ENCODE peak calls at places on chromosomes 2 and 18, in six cellular contexts. U is kidney epithelial cell, V is neural progenitor cell, H is astrocyte of the spinal cord, X is cardiac muscle cell, G is choroid plexus epithelial cell. K is an unnamed sample.

GRCh38 chr2:12451726-12452125 is 265.0 kb upstream of the TRIB2 start:
- DNase-seq in U (no peak), V (no peak), H (no peak), X (no peak), G (peak), K (no peak)

GRCh38 chr2:238635637-238636036 is 208.9 kb downstream of the ASB1 start:
- DNase-seq in U (no peak), V (no peak), H (no peak), X (no peak), G (no peak), K (no peak)

GRCh38 chr2:235855011-235855410 is 313.2 kb downstream of the GBX2 start:
- DNase-seq in U (no peak), V (no peak), H (no peak), X (no peak), G (no peak), K (no peak)

GRCh38 chr2:169705927-169706326 is 11.7 kb downstream of the PHOSPHO2 start:
- DNase-seq in U (peak), V (no peak), H (no peak), X (no peak), G (peak), K (no peak)

GRCh38 chr2:134574610-134575332 is 144.0 kb downstream of the TMEM163 start:
- DNase-seq in U (no peak), V (no peak), H (no peak), X (no peak), G (no peak), K (no peak)

GRCh38 chr18:60469396-60469795 is 96.8 kb upstream of the MC4R start:
- DNase-seq in U (no peak), V (no peak), H (no peak), X (no peak), G (peak), K (no peak)

GRCh38 chr2:72813841-72814240 is 12.0 kb downstream of the EXOC6B start:
- DNase-seq in U (no peak), V (no peak), H (peak), X (no peak), G (peak), K (no peak)

GRCh38 chr2:239275871-239276812 is 124.7 kb downstream of the HDAC4 start:
- DNase-seq in U (no peak), V (no peak), H (peak), X (no peak), G (no peak), K (no peak)

GRCh38 chr2:39666489-39667141 is 898 bp downstream of the TMEM178A start:
- DNase-seq in U (no peak), V (peak), H (no peak), X (no peak), G (no peak), K (peak)

GRCh38 chr18:78431606-78432005 is 548.0 kb upstream of the SALL3 start:
- DNase-seq in U (no peak), V (peak), H (no peak), X (no peak), G (no peak), K (no peak)

GRCh38 chr2:237513693-237514092 is 26.6 kb downstream of the MLPH start:
- DNase-seq in U (no peak), V (no peak), H (no peak), X (no peak), G (no peak), K (no peak)

GRCh38 chr2:2573658-2574293 is 242.7 kb upstream of the MYT1L start:
- DNase-seq in U (no peak), V (no peak), H (peak), X (no peak), G (no peak), K (no peak)

GRCh38 chr2:140354544-140354943 is 1574.4 kb upstream of the NXPH2 start:
- DNase-seq in U (no peak), V (peak), H (no peak), X (no peak), G (no peak), K (no peak)

GRCh38 chr2:241801611-241802420 is 7.2 kb upstream of the NEU4 start:
- DNase-seq in U (no peak), V (no peak), H (no peak), X (peak), G (no peak), K (peak)

DNA sequence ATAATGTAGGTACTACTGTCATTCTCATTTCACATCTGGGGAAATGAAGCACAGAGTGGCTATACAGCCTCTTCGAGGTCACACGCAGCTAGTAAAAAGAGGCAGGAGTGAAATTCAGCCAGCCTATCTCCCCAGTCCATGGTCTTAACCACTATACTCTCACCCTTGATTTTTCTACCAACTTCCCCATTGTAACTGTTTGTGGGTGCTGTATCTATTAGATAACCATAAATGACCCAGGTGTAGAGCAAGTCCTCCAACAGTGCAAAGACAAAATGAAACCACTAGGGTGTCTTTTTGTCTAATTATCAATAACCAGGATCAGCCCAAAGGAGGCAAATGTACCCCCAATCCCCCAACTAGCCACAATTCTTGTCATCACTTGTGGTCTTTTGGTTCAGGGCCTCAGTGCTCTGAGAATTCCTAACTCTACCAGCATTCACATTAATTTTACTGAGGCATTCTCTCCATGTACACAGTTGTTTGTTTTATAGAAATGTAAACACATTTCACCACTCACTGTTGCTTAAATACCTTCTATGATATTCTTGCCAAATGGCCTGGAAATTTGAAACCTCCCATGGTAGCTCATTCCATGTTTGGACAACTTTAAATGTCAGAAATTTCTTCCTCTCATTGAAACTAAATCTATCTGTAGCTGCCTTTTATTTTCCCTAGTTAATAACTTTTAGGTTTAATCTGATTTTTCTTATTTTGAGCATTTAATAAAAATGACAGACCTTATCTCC is 58.7 kb downstream of the SLC40A1 start:
- DNase-seq in U (no peak), V (no peak), H (no peak), X (no peak), G (peak), K (no peak)
- TF ChIP-seq CTCF in U (no peak), V (no peak), H (no peak), X (no peak), G (no peak), K (no peak)

GRCh38 chr18:293557-293956 is 25.7 kb upstream of the THOC1 start:
- DNase-seq in U (no peak), V (no peak), H (peak), X (no peak), G (peak), K (no peak)
- TF ChIP-seq CTCF in U (no peak), V (no peak), H (no peak), X (peak), G (peak), K (no peak)

GRCh38 chr2:204187513-204188088 is 251.0 kb downstream of the ICOS start:
- DNase-seq in U (peak), V (no peak), H (no peak), X (no peak), G (no peak), K (no peak)
- TF ChIP-seq CTCF in U (no peak), V (no peak), H (no peak), X (no peak), G (no peak), K (no peak)

GRCh38 chr2:129667586-129667985 is 311.9 kb upstream of the RAB6C start:
- DNase-seq in U (no peak), V (no peak), H (no peak), X (no peak), G (no peak), K (no peak)

GRCh38 chr2:129658430-129658829 is 321.0 kb upstream of the RAB6C start:
- DNase-seq in U (no peak), V (no peak), H (no peak), X (no peak), G (no peak), K (no peak)

GRCh38 chr2:129661942-129662341 is 317.5 kb upstream of the RAB6C start:
- DNase-seq in U (no peak), V (no peak), H (no peak), X (no peak), G (peak), K (no peak)
- TF ChIP-seq CTCF in U (no peak), V (peak), H (no peak), X (no peak), G (no peak), K (no peak)

GRCh38 chr2:159118115-159118858 is 149.8 kb downstream of the TANC1 start:
- DNase-seq in U (no peak), V (peak), H (peak), X (peak), G (peak), K (peak)
- TF ChIP-seq CTCF in U (peak), V (peak), H (peak), X (peak), G (peak), K (peak)

GRCh38 chr2:26870585-26871095 is 22.7 kb downstream of the DPYSL5 start:
- DNase-seq in U (peak), V (no peak), H (no peak), X (no peak), G (no peak), K (no peak)
- TF ChIP-seq CTCF in U (no peak), V (no peak), H (no peak), X (no peak), G (no peak), K (no peak)

GRCh38 chr2:217551229-217551909 is 451.4 kb downstream of the TNS1 start:
- DNase-seq in U (peak), V (no peak), H (peak), X (peak), G (peak), K (no peak)
- TF ChIP-seq CTCF in U (no peak), V (no peak), H (no peak), X (no peak), G (no peak), K (no peak)

GRCh38 chr18:74604366-74604765 is 6.7 kb downstream of the ZNF407 start:
- DNase-seq in U (no peak), V (no peak), H (no peak), X (no peak), G (no peak), K (no peak)
- TF ChIP-seq CTCF in U (no peak), V (no peak), H (no peak), X (no peak), G (no peak), K (no peak)

DNA sequence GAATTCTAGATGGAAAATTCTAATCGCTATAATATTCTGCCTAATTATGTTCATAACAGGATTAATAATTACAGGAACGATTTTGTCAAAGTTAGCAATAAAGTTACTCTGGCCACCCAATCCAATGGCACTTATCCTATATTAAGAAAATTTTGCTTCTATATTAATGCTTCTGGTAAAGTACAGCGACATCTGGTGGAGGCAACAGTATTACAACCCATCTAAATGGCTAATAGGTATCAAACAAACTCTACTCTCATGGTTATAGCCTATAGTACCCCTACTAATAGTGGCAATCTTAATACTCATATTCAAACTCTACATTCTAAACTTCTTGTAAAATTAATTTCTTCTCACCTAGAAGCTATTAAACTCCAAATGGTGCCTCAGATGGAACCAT is 1084.7 kb upstream of the LRRTM1 start:
- DNase-seq in U (no peak), V (no peak), H (no peak), X (no peak), G (peak), K (no peak)
- TF ChIP-seq CTCF in U (no peak), V (peak), H (no peak), X (no peak), G (no peak), K (no peak)

GRCh38 chr2:132668986-132669853 is 785 bp downstream of the LYPD1 start:
- DNase-seq in U (no peak), V (peak), H (peak), X (peak), G (no peak), K (peak)

GRCh38 chr2:132670961-132671781 is 1.2 kb upstream of the LYPD1 start:
- DNase-seq in U (peak), V (peak), H (peak), X (no peak), G (peak), K (peak)

GRCh38 chr2:132669854-132670103 is 226 bp downstream of the LYPD1 start:
- DNase-seq in U (no peak), V (peak), H (peak), X (peak), G (no peak), K (peak)

GRCh38 chr2:132668189-132668833 is 1.7 kb downstream of the LYPD1 start:
- DNase-seq in U (no peak), V (peak), H (peak), X (peak), G (no peak), K (peak)

GRCh38 chr2:132670104-132670960 is at the start of gene LYPD1:
- DNase-seq in U (no peak), V (peak), H (peak), X (peak), G (peak), K (peak)
- TF ChIP-seq CTCF in U (no peak), V (no peak), H (no peak), X (no peak), G (no peak), K (no peak)